ENCODE peak calls at places on chromosomes 6 and 20, in six cellular contexts. T is foreskin fibroblast; C is tibial artery; J is stimulated activated CD8-positive, alpha-beta memory T cell treated with anti-CD3 and anti-CD28 coated beads, Interleukin-7, amount 100 ng/mL, for 4 hours; W is stimulated activated CD4-positive, alpha-beta T cell treated with anti-CD3 and anti-CD28 coated beads, Interleukin-2, amount 100 ng/mL, for 48 hours; Q is fibroblast of mammary gland. E is an unnamed sample.

GRCh38 chr6:63807056-63807455 is 171.5 kb downstream of the PHF3 start:
- DNase-seq in J (no peak), W (no peak), T (peak), Q (no peak), C (no peak), E (no peak)

GRCh38 chr20:53161073-53161472 is 188.9 kb downstream of the TSHZ2 start:
- DNase-seq in C (no peak), W (no peak), Q (no peak), J (no peak), T (no peak), E (no peak)

GRCh38 chr6:155152211-155153076 is 111.4 kb upstream of the CLDN20 start:
- DNase-seq in Q (no peak), T (no peak), J (no peak), W (no peak), C (no peak), E (no peak)

GRCh38 chr20:61797200-61797599 is 268.5 kb downstream of the TAF4 start:
- DNase-seq in T (no peak), J (no peak), C (no peak), Q (no peak), W (no peak), E (no peak)

GRCh38 chr20:60088236-60088635 is 130.0 kb downstream of the CDH26 start:
- DNase-seq in T (no peak), Q (no peak), J (no peak), C (no peak), W (no peak), E (no peak)

GRCh38 chr6:108902389-108902792 is 54.2 kb downstream of the ARMC2 start:
- DNase-seq in T (peak), W (no peak), C (no peak), J (no peak), Q (peak), E (no peak)

GRCh38 chr20:17701826-17702225 is 2.1 kb downstream of the BANF2 start:
- DNase-seq in J (no peak), C (peak), T (no peak), Q (no peak), W (no peak), E (no peak)

GRCh38 chr20:61813791-61814190 is 251.9 kb downstream of the TAF4 start:
- DNase-seq in J (no peak), W (no peak), T (no peak), Q (no peak), C (no peak), E (peak)

GRCh38 chr20:54025166-54025835 is 45.1 kb downstream of the BCAS1 start:
- DNase-seq in J (no peak), Q (peak), T (no peak), C (no peak), W (no peak), E (no peak)

GRCh38 chr6:144063744-144064401 is 31.5 kb downstream of the SF3B5 start:
- DNase-seq in J (peak), T (peak), W (peak), C (peak), Q (peak), E (peak)

GRCh38 chr20:32961956-32962517 is 42.2 kb downstream of the SUN5 start:
- DNase-seq in T (no peak), J (no peak), Q (no peak), C (peak), W (no peak), E (no peak)

GRCh38 chr6:30264731-30265130 is 51.5 kb upstream of the TRIM26 start:
- DNase-seq in T (peak), Q (peak), C (no peak), J (no peak), W (no peak), E (no peak)

GRCh38 chr6:136846046-136846445 is 23.7 kb downstream of the PEX7 start:
- DNase-seq in T (peak), C (no peak), Q (peak), J (no peak), W (peak), E (no peak)

GRCh38 chr6:7073082-7073783 is 34.5 kb upstream of the RREB1 start:
- DNase-seq in T (no peak), Q (peak), W (no peak), C (no peak), J (no peak), E (no peak)

GRCh38 chr20:17928211-17928611 is 40.4 kb downstream of the SNX5 start:
- DNase-seq in Q (peak), W (no peak), J (no peak), T (no peak), C (no peak), E (no peak)

GRCh38 chr6:42783876-42784738 is 2.3 kb downstream of the BICRAL start:
- DNase-seq in W (no peak), C (no peak), Q (peak), J (no peak), T (no peak), E (no peak)

GRCh38 chr20:58649288-58650180 is 1.5 kb upstream of the STX16 start:
- DNase-seq in J (no peak), Q (no peak), T (peak), W (no peak), C (no peak), E (peak)

GRCh38 chr6:103405321-103405720 is 1454.4 kb downstream of the HACE1 start:
- DNase-seq in J (no peak), Q (no peak), C (no peak), T (no peak), W (no peak), E (no peak)

GRCh38 chr20:49323622-49324238 is 45.9 kb upstream of the ZNFX1 start:
- DNase-seq in C (no peak), W (no peak), J (no peak), Q (peak), T (peak), E (peak)

GRCh38 chr6:79231101-79231500 is 3.4 kb downstream of the HMGN3 start:
- DNase-seq in C (no peak), J (no peak), Q (no peak), W (no peak), T (no peak), E (no peak)

GRCh38 chr20:10739575-10739974 is 65.8 kb upstream of the JAG1 start:
- DNase-seq in C (no peak), T (no peak), J (no peak), Q (no peak), W (no peak), E (no peak)

GRCh38 chr6:12096342-12096741 is 84.2 kb downstream of the HIVEP1 start:
- DNase-seq in J (no peak), T (no peak), W (no peak), Q (no peak), C (no peak), E (no peak)

GRCh38 chr6:4806308-4807190 is 30.3 kb downstream of the CDYL start:
- DNase-seq in T (no peak), Q (no peak), J (no peak), W (no peak), C (no peak), E (no peak)

E was measured in left cardiac atrium.